ENCODE peak calls at places on chromosomes 13 and 19, in six cellular contexts. V, P, M, D, J and G are unnamed samples.

GRCh38 chr13:42990147-42990990 is 1.7 kb downstream of the EPSTI1 start:
- DNase-seq in J (no peak), P (peak; percentile 50), M (no peak), V (no peak), D (no peak), G (no peak)

GRCh38 chr13:34430294-34430693 is 511.8 kb upstream of the NBEA start:
- DNase-seq in M (no peak), V (no peak), D (no peak), P (no peak), J (no peak), G (no peak)

GRCh38 chr13:86665842-86666241 is 866.6 kb upstream of the SLITRK6 start:
- DNase-seq in J (no peak), D (no peak), V (no peak), P (no peak), M (no peak), G (no peak)

GRCh38 chr13:99382428-99383133 is 75.4 kb upstream of the GPR183 start:
- DNase-seq in M (no peak), V (no peak), P (no peak), J (peak; percentile 37), D (no peak), G (no peak)

GRCh38 chr19:47848871-47849473 is 10.1 kb upstream of the TPRX2 start:
- DNase-seq in V (no peak), J (peak; percentile 89), D (no peak), M (peak; percentile 21), P (peak; percentile 50), G (no peak)

GRCh38 chr19:57233207-57233606 is 2.4 kb downstream of the AURKC start:
- DNase-seq in D (no peak), P (no peak), V (peak; percentile 52), J (no peak), M (no peak), G (no peak)

GRCh38 chr19:1130801-1131717 is 27.3 kb downstream of the GPX4 start:
- DNase-seq in M (no peak), J (no peak), V (no peak), P (peak; percentile 35), D (no peak), G (no peak)

GRCh38 chr13:58437436-58437835 is 805.9 kb downstream of the PCDH17 start:
- DNase-seq in D (no peak), P (no peak), J (no peak), V (no peak), M (no peak), G (no peak)

GRCh38 chr13:31380728-31381127 is 181.0 kb downstream of the B3GLCT start:
- DNase-seq in M (no peak), D (no peak), P (no peak), J (no peak), V (no peak), G (no peak)

GRCh38 chr19:850221-850978 is 1.7 kb upstream of the ELANE start:
- DNase-seq in J (peak; percentile 65), M (peak; percentile 96), D (no peak), V (no peak), P (peak; percentile 84), G (peak; percentile 68)